ENCODE peak calls at places on chromosomes 1 and 21, in eight cellular contexts. K is body of pancreas, A is K562, P is lung, S is ovary, U is tibial artery, Z is heart right ventricle, N is PC-9. F is an unnamed sample. For H3K4me1 and H3K36me3, the result is how much of the 10 kb centered on the place peaks cover.

GRCh38 chr1:205775015-205775716 is at the start of gene RAB29:
- DNase-seq in K (peak), Z (peak), U (peak), S (peak), A (peak), N (peak), P (peak), F (peak)

GRCh38 chr1:10909697-10910489 is 102.6 kb upstream of the TARDBP start:
- DNase-seq in U (no peak), K (peak), S (no peak), N (no peak), Z (peak), P (peak), A (peak), F (no peak)

GRCh38 chr21:38819719-38820147 is 14.0 kb downstream of the ETS2 start:
- DNase-seq in A (no peak), U (no peak), Z (no peak), K (no peak), N (peak), S (no peak), P (peak), F (no peak)

GRCh38 chr1:84427520-84428188 is 29.4 kb downstream of the DNASE2B start:
- DNase-seq in P (no peak), K (no peak), N (peak), A (no peak), Z (no peak), S (no peak), U (no peak), F (no peak)

GRCh38 chr1:160205242-160205973 is at the start of gene PEA15:
- DNase-seq in K (peak), U (peak), A (peak), P (peak), Z (peak), N (no peak), S (peak), F (peak)

GRCh38 chr21:45977396-45977795 is 4.2 kb upstream of the COL6A1 start:
- DNase-seq in N (no peak), A (no peak), U (peak), P (no peak), K (no peak), S (peak), Z (peak), F (no peak)

GRCh38 chr1:94926365-94926914 is 470 bp downstream of the CNN3 start:
- DNase-seq in A (no peak), U (peak), K (peak), S (peak), P (peak), N (peak), Z (peak), F (no peak)

GRCh38 chr1:164780863-164781262 is 221.9 kb downstream of the PBX1 start:
- DNase-seq in P (no peak), Z (no peak), A (no peak), S (no peak), U (no peak), K (peak), N (no peak), F (no peak)

GRCh38 chr21:28084951-28085350 is 907.7 kb downstream of the LTN1 start:
- DNase-seq in S (no peak), P (no peak), U (no peak), K (no peak), Z (no peak), A (no peak), N (no peak), F (no peak)

GRCh38 chr21:44957901-44958451 is 18.1 kb downstream of the SLX9 start:
- DNase-seq in N (no peak), U (peak), P (no peak), K (no peak), A (no peak), S (no peak), Z (peak), F (no peak)

GRCh38 chr1:197313713-197314112 is 45.7 kb downstream of the CRB1 start:
- DNase-seq in K (no peak), Z (no peak), A (no peak), P (no peak), N (no peak), U (no peak), S (no peak), F (no peak)

GRCh38 chr1:8915446-8915845 is 30.2 kb upstream of the CA6 start:
- DNase-seq in P (no peak), U (no peak), Z (no peak), A (no peak), S (no peak), K (no peak), N (no peak), F (no peak)

GRCh38 chr1:18668750-18669404 is 38.2 kb downstream of the PAX7 start:
- DNase-seq in A (no peak), U (no peak), N (peak), K (no peak), S (no peak), Z (no peak), P (peak), F (no peak)

GRCh38 chr1:94119306-94119705 is 1.6 kb downstream of the ABCA4 start:
- DNase-seq in P (no peak), S (no peak), U (no peak), N (no peak), A (no peak), K (no peak), Z (no peak), F (peak)

GRCh38 chr1:47679826-47680225 is 242.0 kb downstream of the FOXD2 start:
- DNase-seq in U (no peak), A (no peak), Z (no peak), K (no peak), S (no peak), N (no peak), P (peak), F (peak)

GRCh38 chr1:8096105-8097011 is 70.2 kb upstream of the ERRFI1 start:
- DNase-seq in Z (no peak), P (no peak), N (peak), K (no peak), A (no peak), S (no peak), U (no peak), F (no peak)

GRCh38 chr1:46030876-46031660 is 101.4 kb downstream of the PIK3R3 start:
- DNase-seq in N (no peak), U (no peak), K (peak), S (no peak), A (no peak), P (no peak), Z (no peak), F (no peak)

GRCh38 chr21:46604975-46605758 is at the start of gene S100B:
- DNase-seq in A (no peak), K (peak), S (no peak), P (no peak), Z (no peak), U (no peak), N (no peak), F (no peak)

GRCh38 chr21:44391345-44392091 is 38.1 kb downstream of the TRPM2 start:
- DNase-seq in Z (peak), K (peak), P (no peak), S (no peak), U (peak), N (no peak), A (no peak), F (peak)

GRCh38 chr1:46526689-46527291 is 24.7 kb downstream of the KNCN start:
- DNase-seq in Z (no peak), U (no peak), N (peak), K (peak), P (no peak), S (no peak), A (peak), F (no peak)

GRCh38 chr1:115669886-115670285 is 28.1 kb downstream of the VANGL1 start:
- DNase-seq in Z (no peak), N (no peak), K (no peak), U (no peak), S (no peak), A (no peak), P (no peak), F (no peak)

GRCh38 chr1:9891207-9891606 is 18.9 kb downstream of the CTNNBIP1 start:
- DNase-seq in U (no peak), P (no peak), Z (no peak), N (no peak), S (no peak), A (no peak), K (no peak), F (no peak)

GRCh38 chr1:203628185-203628996 is 1.8 kb downstream of the ATP2B4 start:
- DNase-seq in K (no peak), S (peak), U (peak), Z (peak), P (peak), A (no peak), N (peak), F (peak)

GRCh38 chr1:242005866-242006565 is 7.1 kb upstream of the MAP1LC3C start:
- DNase-seq in K (no peak), P (no peak), S (no peak), N (no peak), U (no peak), Z (no peak), A (no peak), F (no peak)

GRCh38 chr1:151072224-151072623 is 1.7 kb downstream of the GABPB2 start:
- DNase-seq in A (no peak), K (no peak), P (no peak), U (no peak), Z (no peak), N (no peak), S (no peak), F (no peak)
- TF ChIP-seq CTCF in A (peak), K (no peak), P (no peak), U (no peak), Z (no peak), N (no peak), S (no peak), F (no peak)

GRCh38 chr1:151011154-151011850 is 3.1 kb downstream of the PRUNE1 start:
- DNase-seq in U (no peak), S (no peak), N (no peak), K (no peak), P (no peak), Z (no peak), A (no peak), F (no peak)

GRCh38 chr1:151009674-151010345 is 1.6 kb downstream of the PRUNE1 start:
- DNase-seq in Z (no peak), K (no peak), A (no peak), U (no peak), N (no peak), P (no peak), S (no peak), F (no peak)

GRCh38 chr1:151012684-151013471 is 4.6 kb downstream of the PRUNE1 start:
- DNase-seq in U (no peak), K (no peak), N (no peak), P (no peak), S (no peak), Z (no peak), A (no peak), F (no peak)

GRCh38 chr1:151010346-151010726 is 2.1 kb downstream of the PRUNE1 start:
- DNase-seq in K (no peak), A (no peak), P (no peak), U (no peak), N (no peak), Z (no peak), S (no peak), F (no peak)

DNA sequence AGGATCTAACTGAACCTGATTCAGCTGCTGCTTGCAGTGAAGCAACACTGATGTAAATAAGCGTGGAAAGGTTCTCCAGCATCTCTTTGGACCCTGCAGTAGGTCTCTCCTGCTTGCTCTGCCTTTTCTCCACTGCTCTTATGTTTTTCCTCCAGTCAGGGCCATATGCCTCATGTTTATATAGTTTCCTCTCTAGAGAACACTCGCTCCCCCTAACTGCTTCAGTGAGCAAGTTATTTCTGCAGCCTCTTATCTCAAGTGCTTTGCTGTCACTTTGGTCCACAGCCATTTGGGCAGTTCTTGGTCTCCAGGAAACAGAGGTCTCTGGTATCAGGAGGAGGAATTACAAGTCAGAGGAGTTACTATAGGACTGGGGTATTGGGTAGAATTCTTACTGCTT is 5.3 kb downstream of the PRUNE1 start:
- DNase-seq in U (no peak), A (no peak), P (peak), S (no peak), Z (no peak), N (no peak), K (peak), F (peak)
- H3K4me1 ChIP-seq in U (under half), A (under half), P (under half), S (under half), Z (under half), N (under half), K (under half), F (half or more)

GRCh38 chr1:183578846-183579245 is 11.4 kb downstream of the NCF2 start:
- DNase-seq in U (no peak), P (no peak), K (no peak), S (no peak), N (no peak), Z (no peak), A (no peak), F (no peak)

GRCh38 chr1:183577897-183578470 is 12.3 kb downstream of the NCF2 start:
- DNase-seq in K (no peak), A (no peak), N (no peak), S (no peak), P (no peak), Z (no peak), U (no peak), F (no peak)

GRCh38 chr1:183582021-183582746 is 8.1 kb downstream of the NCF2 start:
- DNase-seq in A (no peak), N (no peak), K (no peak), P (no peak), Z (no peak), U (peak), S (no peak), F (no peak)

GRCh38 chr1:183583466-183583865 is 6.8 kb downstream of the NCF2 start:
- DNase-seq in N (no peak), A (no peak), Z (no peak), K (peak), S (no peak), P (no peak), U (no peak), F (no peak)

GRCh38 chr1:183580281-183580682 is 10.0 kb downstream of the NCF2 start:
- DNase-seq in P (no peak), N (peak), Z (no peak), K (peak), S (no peak), U (no peak), A (no peak), F (no peak)
- H3K36me3 ChIP-seq in P (under half), N (under half), Z (under half), K (under half), S (under half), U (under half), A (under half), F (under half)

DNA sequence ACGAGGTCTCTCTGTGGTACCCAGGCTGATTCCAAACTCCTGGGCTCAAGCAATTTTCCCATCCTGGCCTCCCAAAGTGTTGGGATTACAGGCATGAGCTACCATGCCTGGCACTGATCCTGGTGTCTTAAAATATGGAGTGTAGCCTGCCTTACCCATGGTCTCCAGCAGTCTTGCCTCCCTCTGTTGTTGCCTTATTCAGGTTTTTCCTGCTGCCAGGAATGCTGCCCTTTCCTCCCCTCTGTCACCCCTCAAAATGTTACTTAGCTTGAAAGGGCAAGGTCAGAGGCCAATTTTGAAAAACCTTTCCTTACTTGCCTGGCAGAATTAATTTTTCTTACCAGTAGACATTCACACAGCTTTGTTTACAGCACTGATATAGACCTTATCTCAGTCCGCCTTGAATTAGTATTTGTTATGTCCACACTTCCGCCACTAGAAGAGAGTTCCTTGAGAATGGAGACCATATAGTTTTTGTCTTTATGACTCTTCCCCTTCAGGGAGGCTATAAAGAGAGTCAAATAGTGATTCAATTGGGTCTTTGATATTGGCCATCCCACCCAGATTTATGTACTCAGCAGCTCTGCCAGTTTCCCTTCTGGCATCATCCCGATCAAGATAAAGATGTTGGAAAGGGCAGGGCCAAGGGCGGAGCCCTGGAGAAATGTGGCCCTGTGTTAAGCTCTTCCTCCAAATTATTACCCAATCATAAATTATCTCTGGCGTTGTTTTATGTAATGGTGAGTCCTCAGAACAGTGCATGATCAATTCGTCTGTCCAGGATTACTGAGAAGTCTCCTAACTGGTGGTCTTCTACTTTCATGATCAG is 38.8 kb downstream of the C1orf21 start:
- DNase-seq in S (no peak), N (no peak), K (no peak), Z (no peak), A (no peak), P (peak), U (no peak), F (no peak)
- TF ChIP-seq CTCF in S (no peak), N (no peak), K (no peak), Z (no peak), A (no peak), P (no peak), U (no peak), F (no peak)

DNA sequence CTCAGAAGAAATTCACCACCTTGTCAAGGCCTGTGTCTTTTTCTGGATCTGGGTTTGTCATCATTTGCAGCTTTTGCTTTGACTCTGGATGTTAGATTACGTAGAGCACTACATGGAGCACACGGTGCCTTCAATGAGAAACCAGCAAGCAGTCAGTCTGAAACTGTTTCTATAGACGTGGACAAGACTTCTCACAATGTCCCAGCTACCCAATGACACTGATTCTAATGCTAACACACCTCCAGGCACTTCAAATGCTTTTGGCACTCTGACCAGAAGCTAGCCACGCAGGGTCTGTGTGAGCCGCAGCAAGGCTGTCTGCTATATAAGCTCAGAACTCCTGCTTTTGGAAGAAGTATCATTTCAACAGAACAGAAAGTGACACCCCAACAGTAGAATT is 38.2 kb downstream of the ITPKB start:
- DNase-seq in K (no peak), S (no peak), N (no peak), Z (no peak), A (no peak), U (no peak), P (no peak), F (no peak)
- H3K4me1 ChIP-seq in K (under half), S (under half), N (under half), Z (half or more), A (under half), U (under half), P (under half), F (under half)

F was measured in right atrium auricular region.